ENCODE peak calls at places on chromosomes 7 and 10, in ten cellular contexts. S is tibial artery; V is activated naive CD4-positive, alpha-beta T cell; N is T-helper 17 cell; P is adipocyte; K is Calu3; L is neural progenitor cell; J is activated effector memory CD4-positive, alpha-beta T cell treated with anti-CD3 and anti-CD28 coated beads, Interleukin-2, amount 50 U/mL, for 16 hours; C is KBM-7; W is stimulated activated CD8-positive, alpha-beta memory T cell treated with anti-CD3 and anti-CD28 coated beads, Interleukin-12 subunit alpha, Interleukin-12 subunit beta, amount 100 ng/mL, for 1 hour. B is an unnamed sample.
A peak's percentile ranks its signal among the peaks of the same experiment; 100 is the strongest.

GRCh38 chr7:135672560-135673359 is 10.4 kb downstream of the STMP1 start:
- DNase-seq in S (no peak), V (no peak), N (no peak), P (peak; percentile 89), K (peak; percentile 29), L (peak; percentile 67), J (no peak), C (peak; percentile 51), W (no peak), B (no peak)

GRCh38 chr7:734214-734613 is 7.1 kb upstream of the PRKAR1B start:
- DNase-seq in S (no peak), V (no peak), N (no peak), P (no peak), K (no peak), L (no peak), J (no peak), C (no peak), W (no peak), B (no peak)

GRCh38 chr7:17599733-17600685 is 301.6 kb downstream of the AHR start:
- DNase-seq in S (no peak), V (no peak), N (no peak), P (peak; percentile 88), K (peak; percentile 68), L (no peak), J (no peak), C (no peak), W (no peak), B (no peak)

GRCh38 chr10:11225935-11226334 is 208.3 kb downstream of the CELF2 start:
- DNase-seq in S (no peak), V (no peak), N (peak; percentile 31), P (no peak), K (no peak), L (no peak), J (peak; percentile 85), C (peak; percentile 72), W (no peak), B (no peak)

GRCh38 chr10:58225654-58226053 is 42.0 kb downstream of the IPMK start:
- DNase-seq in S (no peak), V (no peak), N (no peak), P (no peak), K (no peak), L (no peak), J (no peak), C (no peak), W (no peak), B (no peak)

GRCh38 chr7:158396982-158397862 is 190.4 kb downstream of the PTPRN2 start:
- DNase-seq in S (no peak), V (no peak), N (no peak), P (no peak), K (no peak), L (no peak), J (no peak), C (peak; percentile 14), W (no peak), B (no peak)

GRCh38 chr10:21934307-21934706 is 69.2 kb downstream of the DNAJC1 start:
- DNase-seq in S (no peak), V (no peak), N (no peak), P (no peak), K (no peak), L (no peak), J (no peak), C (no peak), W (no peak), B (no peak)

GRCh38 chr10:33134011-33134751 is 176.2 kb upstream of the ITGB1 start:
- DNase-seq in S (peak; percentile 83), V (peak; percentile 12), N (peak; percentile 49), P (peak; percentile 61), K (peak; percentile 91), L (no peak), J (peak; percentile 92), C (no peak), W (peak; percentile 66), B (no peak)

GRCh38 chr10:77251297-77252013 is 386.2 kb downstream of the KCNMA1 start:
- DNase-seq in S (no peak), V (no peak), N (no peak), P (peak; percentile 59), K (peak; percentile 62), L (peak; percentile 73), J (no peak), C (peak; percentile 6), W (no peak), B (no peak)

GRCh38 chr10:60413306-60414012 is 23.8 kb upstream of the ANK3 start:
- DNase-seq in S (no peak), V (no peak), N (no peak), P (peak; percentile 51), K (peak; percentile 18), L (no peak), J (no peak), C (no peak), W (no peak), B (no peak)